ENCODE peak calls at places on chromosome 4, in eight cellular contexts. E is HepG2, A is pancreas, Y is uterus, P is aorta, T is right atrium auricular region, H is upper lobe of right lung, D is cardiac muscle cell. N is an unnamed sample. For H3K27me3, the result is how much of the 10 kb centered on the place peaks cover.

GRCh38 chr4:98890698-98891097 is 38.2 kb downstream of the EIF4E start:
- DNase-seq in Y (no peak), P (no peak), E (no peak), H (no peak), T (no peak), D (peak), A (no peak), N (no peak)

GRCh38 chr4:141686929-141687328 is 50.5 kb downstream of the IL15 start:
- DNase-seq in D (peak), T (no peak), Y (no peak), P (no peak), A (no peak), H (no peak), E (no peak), N (no peak)

GRCh38 chr4:120714581-120714980 is 207.9 kb downstream of the PRDM5 start:
- DNase-seq in P (no peak), T (no peak), Y (no peak), E (no peak), D (no peak), A (no peak), H (no peak), N (no peak)

GRCh38 chr4:101349346-101350064 is 2.2 kb upstream of the PPP3CA start:
- DNase-seq in E (no peak), D (peak), Y (peak), A (peak), T (no peak), P (peak), H (peak), N (peak)

GRCh38 chr4:139988863-139989765 is 164.9 kb downstream of the MAML3 start:
- DNase-seq in Y (peak), E (peak), H (no peak), P (peak), D (peak), T (peak), A (no peak), N (no peak)

GRCh38 chr4:83917572-83917971 is 381.7 kb downstream of the GPAT3 start:
- DNase-seq in H (no peak), P (no peak), T (no peak), E (peak), D (peak), Y (no peak), A (no peak), N (no peak)

GRCh38 chr4:181612240-181612639 is 631.0 kb upstream of the TENM3 start:
- DNase-seq in D (no peak), E (no peak), T (no peak), A (no peak), P (no peak), H (no peak), Y (no peak), N (no peak)

GRCh38 chr4:153465145-153465544 is 1.0 kb upstream of the TMEM131L start:
- DNase-seq in P (no peak), A (no peak), D (no peak), H (no peak), E (no peak), T (no peak), Y (no peak), N (no peak)

GRCh38 chr4:27429260-27429970 is 568.8 kb downstream of the STIM2 start:
- DNase-seq in H (no peak), A (no peak), P (no peak), D (peak), E (no peak), Y (no peak), T (no peak), N (no peak)

GRCh38 chr4:81040175-81040659 is 9.7 kb downstream of the BMP3 start:
- DNase-seq in D (peak), Y (no peak), T (no peak), H (no peak), P (no peak), A (no peak), E (no peak), N (no peak)

GRCh38 chr4:67198757-67199156 is 346.5 kb downstream of the CENPC start:
- DNase-seq in T (no peak), H (no peak), Y (no peak), P (no peak), A (no peak), D (peak), E (no peak), N (no peak)

GRCh38 chr4:15963001-15963451 is at the start of gene FGFBP2:
- DNase-seq in P (peak), H (no peak), T (no peak), Y (no peak), E (peak), A (no peak), D (peak), N (no peak)

GRCh38 chr4:122914292-122914904 is 8.0 kb downstream of the NUDT6 start:
- DNase-seq in H (no peak), Y (no peak), D (peak), A (no peak), E (peak), T (no peak), P (no peak), N (no peak)

GRCh38 chr4:152100378-152101201 is 339.8 kb upstream of the GATB start:
- DNase-seq in E (no peak), A (no peak), Y (no peak), T (no peak), P (no peak), D (no peak), H (no peak), N (no peak)

GRCh38 chr4:79340568-79340967 is 14.7 kb upstream of the NAA11 start:
- DNase-seq in E (no peak), T (no peak), Y (no peak), D (no peak), P (no peak), H (no peak), A (no peak), N (no peak)

GRCh38 chr4:76605099-76605563 is 170.1 kb downstream of the SHROOM3 start:
- DNase-seq in E (no peak), P (no peak), D (no peak), T (no peak), Y (no peak), A (no peak), H (no peak), N (no peak)

GRCh38 chr4:96343836-96344235 is 503.9 kb downstream of the PDHA2 start:
- DNase-seq in P (no peak), D (no peak), Y (no peak), T (no peak), E (no peak), A (no peak), H (no peak), N (no peak)

GRCh38 chr4:72900952-72901351 is 168.6 kb downstream of the COX18 start:
- DNase-seq in Y (peak), D (peak), H (no peak), A (no peak), E (no peak), T (no peak), P (no peak), N (no peak)

GRCh38 chr4:186628058-186628711 is 72.8 kb upstream of the MTNR1A start:
- DNase-seq in E (no peak), H (no peak), D (no peak), A (no peak), Y (no peak), P (no peak), T (no peak), N (no peak)

GRCh38 chr4:73421708-73422457 is 14.1 kb upstream of the AFP start:
- DNase-seq in T (no peak), Y (no peak), D (no peak), A (no peak), E (no peak), H (no peak), P (no peak), N (no peak)

GRCh38 chr4:186981161-186981560 is 257.5 kb upstream of the FAT1 start:
- DNase-seq in Y (no peak), E (no peak), H (no peak), P (no peak), A (no peak), T (no peak), D (peak), N (no peak)

GRCh38 chr4:42280327-42281095 is 116.8 kb upstream of the SHISA3 start:
- DNase-seq in T (no peak), E (no peak), P (no peak), Y (no peak), D (peak), H (no peak), A (no peak), N (no peak)

GRCh38 chr4:42281324-42282020 is 115.8 kb upstream of the SHISA3 start:
- DNase-seq in D (no peak), P (no peak), A (no peak), T (no peak), E (no peak), H (no peak), Y (no peak), N (no peak)

GRCh38 chr4:42282081-42282901 is 115.0 kb upstream of the SHISA3 start:
- DNase-seq in E (peak), Y (peak), T (peak), P (no peak), H (no peak), D (peak), A (no peak), N (no peak)

GRCh38 chr4:42277291-42277690 is 120.0 kb upstream of the SHISA3 start:
- DNase-seq in T (no peak), Y (no peak), H (no peak), P (no peak), D (no peak), E (no peak), A (no peak), N (no peak)

GRCh38 chr4:42278709-42279324 is 118.5 kb upstream of the SHISA3 start:
- DNase-seq in E (no peak), H (no peak), T (no peak), D (no peak), P (no peak), Y (no peak), A (no peak), N (no peak)
- H3K27me3 ChIP-seq in E (under half), H (under half), T (under half), D (under half), P (under half), Y (under half), A (under half), N (under half)

DNA sequence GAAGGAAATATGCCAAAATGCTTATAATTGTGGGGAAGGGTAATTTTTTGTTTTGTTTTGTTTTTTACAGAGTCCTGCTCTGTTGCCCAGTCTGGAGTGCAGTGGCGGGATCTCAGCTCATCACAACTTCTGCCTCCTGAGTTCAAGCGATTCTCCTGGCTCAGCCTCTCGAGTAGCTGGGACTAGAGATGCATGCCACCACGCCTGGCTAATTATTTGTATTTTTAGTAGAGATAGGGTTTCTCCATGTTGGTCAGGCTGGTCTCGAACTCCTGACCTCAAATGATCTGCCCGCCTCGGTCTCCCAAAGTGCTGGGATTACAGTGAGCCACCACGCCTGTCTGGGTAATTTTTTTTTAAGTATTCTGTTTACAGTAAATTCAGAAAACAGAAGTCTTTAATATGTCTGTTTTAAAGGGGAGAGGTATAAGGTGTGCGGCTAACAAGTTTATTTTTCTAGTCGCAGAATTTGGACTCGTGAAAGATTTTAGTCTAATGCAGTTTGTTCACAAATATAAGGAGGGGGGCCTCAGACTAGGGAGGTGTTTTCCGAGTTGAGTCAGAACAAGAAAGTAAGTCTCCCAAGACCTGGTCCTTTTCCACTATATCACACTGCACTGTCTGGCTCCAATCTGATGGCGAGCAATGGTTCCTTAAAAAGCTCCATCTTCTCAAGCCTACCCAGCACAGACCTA is 1.5 kb downstream of the ACSL1 start:
- DNase-seq in A (no peak), E (no peak), P (no peak), T (no peak), H (no peak), D (no peak), Y (no peak), N (no peak)
- H3K4me3 ChIP-seq in A (peak), E (peak), P (no peak), T (peak), H (peak), D (peak), Y (peak), N (peak)

GRCh38 chr4:108060164-108060563 is 70.5 kb downstream of the HADH start:
- DNase-seq in P (no peak), H (no peak), E (peak), T (no peak), A (no peak), D (peak), Y (no peak), N (no peak)
- H3K27me3 ChIP-seq in P (under half), H (under half), E (under half), T (under half), A (under half), D (under half), Y (under half), N (under half)

GRCh38 chr4:55075376-55075775 is 50.0 kb downstream of the KDR start:
- DNase-seq in T (no peak), P (no peak), D (peak), E (no peak), H (no peak), Y (no peak), A (no peak), N (no peak)
- H3K4me3 ChIP-seq in T (no peak), P (no peak), D (no peak), E (no peak), H (no peak), Y (no peak), A (no peak), N (no peak)

N was measured in tibial artery.